ENCODE peak calls at places on chromosome 13, in five cellular contexts. B is C1 segment of cervical spinal cord, Z is lung microvascular endothelial cell, V is SK-N-DZ, Q is caudate nucleus. H is an unnamed sample.

GRCh38 chr13:28754698-28755545 is 36.2 kb upstream of the SLC46A3 start:
- DNase-seq in Q (no peak), Z (peak; percentile 80), B (no peak), V (peak; percentile 17), H (peak; percentile 80)

GRCh38 chr13:31909889-31910551 is 121.6 kb upstream of the FRY start:
- DNase-seq in Q (peak; percentile 13), V (peak; percentile 67), B (no peak), Z (peak; percentile 72), H (peak; percentile 81)

GRCh38 chr13:108755084-108755483 is 125.7 kb downstream of the MYO16 start:
- DNase-seq in Z (no peak), Q (no peak), B (no peak), V (peak; percentile 13), H (no peak)

GRCh38 chr13:110337287-110337686 is 30.2 kb downstream of the COL4A2 start:
- DNase-seq in V (no peak), Z (no peak), Q (no peak), B (no peak), H (peak; percentile 52)

GRCh38 chr13:25848822-25849740 is 202.7 kb downstream of the SHISA2 start:
- DNase-seq in B (no peak), Z (no peak), V (no peak), Q (no peak), H (no peak)

GRCh38 chr13:80168089-80168850 is 172.7 kb downstream of the SPRY2 start:
- DNase-seq in Z (no peak), V (peak; percentile 22), B (no peak), Q (no peak), H (no peak)

GRCh38 chr13:44350775-44351504 is 22.7 kb upstream of the SERP2 start:
- DNase-seq in Q (no peak), B (no peak), Z (no peak), V (no peak), H (no peak)

GRCh38 chr13:114130708-114131580 is 1.5 kb downstream of the RASA3 start:
- DNase-seq in Z (peak; percentile 86), Q (no peak), V (peak; percentile 79), B (no peak), H (peak; percentile 75)

GRCh38 chr13:21033866-21034601 is 27.4 kb downstream of the LATS2 start:
- DNase-seq in B (no peak), Z (peak; percentile 38), Q (no peak), V (no peak), H (no peak)

GRCh38 chr13:113366031-113366588 is 2.2 kb upstream of the GRTP1 start:
- DNase-seq in V (no peak), Q (no peak), B (no peak), Z (no peak), H (no peak)

GRCh38 chr13:98143601-98144500 is 957 bp downstream of the FARP1 start:
- DNase-seq in B (no peak), V (peak; percentile 52), Q (no peak), Z (peak; percentile 33), H (peak; percentile 36)

GRCh38 chr13:101691326-101691725 is 238.9 kb downstream of the ITGBL1 start:
- DNase-seq in V (no peak), Z (no peak), B (no peak), Q (no peak), H (no peak)

GRCh38 chr13:112626761-112627160 is 38.8 kb upstream of the TUBGCP3 start:
- DNase-seq in V (no peak), Q (no peak), B (no peak), Z (no peak), H (no peak)

H was measured in dermis blood vessel endothelial cell.